ENCODE peak calls at places on chromosomes 2 and 18, in four cellular contexts. One of them, this sample, is unnamed.

GRCh38 chr2:208017721-208018120 is 7.6 kb downstream of the PLEKHM3 start:
- DNase-seq in K562: no peak
- DNase-seq in HL-60: no peak
- DNase-seq in GM12878: no peak
- DNase-seq in this sample: no peak

GRCh38 chr18:48777026-48777736 is 173.6 kb downstream of the SMAD7 start:
- DNase-seq in K562: peak
- DNase-seq in HL-60: peak
- DNase-seq in GM12878: no peak
- DNase-seq in this sample: peak

GRCh38 chr2:6722574-6722973 is 143.1 kb downstream of the CMPK2 start:
- DNase-seq in K562: no peak
- DNase-seq in HL-60: no peak
- DNase-seq in GM12878: no peak
- DNase-seq in this sample: no peak

GRCh38 chr2:127355407-127356008 is 32.3 kb downstream of the MAP3K2 start:
- DNase-seq in K562: peak
- DNase-seq in HL-60: peak
- DNase-seq in GM12878: no peak
- DNase-seq in this sample: peak

GRCh38 chr2:174577967-174578589 is 19.5 kb downstream of the WIPF1 start:
- DNase-seq in K562: no peak
- DNase-seq in HL-60: peak
- DNase-seq in GM12878: no peak
- DNase-seq in this sample: no peak

GRCh38 chr2:47819834-47820233 is 36.9 kb downstream of the MSH6 start:
- DNase-seq in K562: no peak
- DNase-seq in HL-60: no peak
- DNase-seq in GM12878: no peak
- DNase-seq in this sample: no peak

GRCh38 chr2:1816414-1816911 is 72.1 kb upstream of the PXDN start:
- DNase-seq in K562: no peak
- DNase-seq in HL-60: no peak
- DNase-seq in GM12878: no peak
- DNase-seq in this sample: no peak

GRCh38 chr2:86039178-86039962 is 66.3 kb downstream of the POLR1A start:
- DNase-seq in K562: no peak
- DNase-seq in HL-60: no peak
- DNase-seq in GM12878: no peak
- DNase-seq in this sample: no peak

GRCh38 chr2:14567561-14567960 is 65.0 kb upstream of the LRATD1 start:
- DNase-seq in K562: no peak
- DNase-seq in HL-60: no peak
- DNase-seq in GM12878: no peak
- DNase-seq in this sample: no peak

GRCh38 chr2:216950547-216950946 is 90.7 kb upstream of the TNP1 start:
- DNase-seq in K562: no peak
- DNase-seq in HL-60: no peak
- DNase-seq in GM12878: no peak
- DNase-seq in this sample: no peak

GRCh38 chr2:198857246-198857645 is 600.5 kb downstream of the SATB2 start:
- DNase-seq in K562: no peak
- DNase-seq in HL-60: peak
- DNase-seq in GM12878: no peak
- DNase-seq in this sample: no peak
- TF ChIP-seq SPI1 in K562: no peak
- TF ChIP-seq SPI1 in HL-60: peak
- TF ChIP-seq SPI1 in GM12878: no peak
- TF ChIP-seq SPI1 in this sample: no peak

DNA sequence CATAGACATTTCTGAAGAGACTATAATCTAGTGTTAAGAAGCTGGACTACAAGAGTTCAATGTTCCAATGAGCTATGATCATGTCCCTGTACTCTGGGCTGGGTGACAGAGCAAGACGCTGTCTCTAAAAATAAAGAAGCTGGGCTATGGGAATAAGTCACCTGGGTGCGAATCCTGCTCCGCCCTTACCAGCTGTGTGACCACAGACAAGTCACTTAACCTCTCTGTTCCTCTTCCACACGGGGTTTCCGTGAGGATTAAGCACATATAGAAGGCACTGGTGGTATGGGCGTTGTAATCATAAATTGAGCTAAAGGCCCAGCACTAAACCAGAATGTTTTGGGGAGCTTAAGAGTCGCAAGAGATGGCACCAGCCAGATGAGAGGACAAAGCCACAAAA is 178.5 kb downstream of the HAUS1 start:
- DNase-seq in K562: no peak
- DNase-seq in HL-60: no peak
- DNase-seq in GM12878: no peak
- DNase-seq in this sample: no peak
- TF ChIP-seq SPI1 in K562: no peak
- TF ChIP-seq SPI1 in HL-60: no peak
- TF ChIP-seq SPI1 in GM12878: no peak
- TF ChIP-seq SPI1 in this sample: no peak

DNA sequence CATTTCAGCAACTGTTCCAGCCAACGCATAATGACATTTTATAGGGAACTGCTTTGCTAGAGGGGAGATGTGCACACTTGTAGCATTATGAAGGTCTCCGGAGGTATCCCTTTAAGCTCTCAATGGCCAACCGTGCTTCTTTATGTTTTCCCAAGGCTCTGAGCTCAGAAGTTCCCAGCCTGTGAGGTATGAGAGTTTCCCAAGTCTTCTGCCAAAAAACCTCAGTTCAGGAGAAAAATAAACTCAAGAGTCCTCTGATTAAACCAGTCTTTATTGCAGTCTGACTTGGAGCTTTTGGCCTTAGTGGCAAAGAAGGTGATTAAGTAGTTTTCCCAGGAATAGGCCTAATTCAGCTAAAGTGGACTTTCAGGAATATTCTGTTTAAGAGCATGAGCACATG is 35.4 kb upstream of the ZNF532 start:
- DNase-seq in K562: no peak
- DNase-seq in HL-60: no peak
- DNase-seq in GM12878: no peak
- DNase-seq in this sample: no peak
- TF ChIP-seq SPI1 in K562: no peak
- TF ChIP-seq SPI1 in HL-60: no peak
- TF ChIP-seq SPI1 in GM12878: no peak
- TF ChIP-seq SPI1 in this sample: no peak

GRCh38 chr2:133249362-133249761 is 318.9 kb downstream of the NCKAP5 start:
- DNase-seq in K562: no peak
- DNase-seq in HL-60: no peak
- DNase-seq in GM12878: no peak
- DNase-seq in this sample: no peak

GRCh38 chr2:133252770-133253355 is 315.4 kb downstream of the NCKAP5 start:
- DNase-seq in K562: no peak
- DNase-seq in HL-60: no peak
- DNase-seq in GM12878: no peak
- DNase-seq in this sample: no peak

GRCh38 chr2:133248264-133248663 is 320.0 kb downstream of the NCKAP5 start:
- DNase-seq in K562: no peak
- DNase-seq in HL-60: no peak
- DNase-seq in GM12878: no peak
- DNase-seq in this sample: no peak

DNA sequence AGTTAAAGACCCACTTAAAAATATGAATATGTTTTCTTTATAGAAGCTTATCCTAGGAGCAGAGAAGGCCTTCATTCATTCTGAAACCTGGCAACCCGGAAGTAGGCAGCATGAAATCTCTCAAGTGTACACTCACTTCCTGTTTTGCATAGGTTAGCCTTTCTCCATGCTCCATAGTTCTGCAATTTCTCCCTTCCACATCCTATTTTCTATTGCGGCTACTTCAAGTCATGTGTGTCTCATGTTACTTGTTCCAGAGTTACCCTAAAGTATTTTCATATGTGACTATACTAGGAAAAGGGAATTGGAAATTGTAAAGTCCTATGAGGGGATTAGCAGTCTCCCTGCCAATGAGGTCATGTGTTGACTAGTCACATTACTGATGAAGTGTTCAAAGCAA is 320.6 kb downstream of the NCKAP5 start:
- DNase-seq in K562: no peak
- DNase-seq in HL-60: peak
- DNase-seq in GM12878: peak
- DNase-seq in this sample: no peak
- TF ChIP-seq SPI1 in K562: no peak
- TF ChIP-seq SPI1 in HL-60: peak
- TF ChIP-seq SPI1 in GM12878: peak
- TF ChIP-seq SPI1 in this sample: peak

GRCh38 chr2:50613161-50613560 is 418.8 kb downstream of the NRXN1 start:
- DNase-seq in K562: no peak
- DNase-seq in HL-60: no peak
- DNase-seq in GM12878: no peak
- DNase-seq in this sample: no peak
- TF ChIP-seq SPI1 in K562: no peak
- TF ChIP-seq SPI1 in HL-60: no peak
- TF ChIP-seq SPI1 in GM12878: no peak
- TF ChIP-seq SPI1 in this sample: no peak

DNA sequence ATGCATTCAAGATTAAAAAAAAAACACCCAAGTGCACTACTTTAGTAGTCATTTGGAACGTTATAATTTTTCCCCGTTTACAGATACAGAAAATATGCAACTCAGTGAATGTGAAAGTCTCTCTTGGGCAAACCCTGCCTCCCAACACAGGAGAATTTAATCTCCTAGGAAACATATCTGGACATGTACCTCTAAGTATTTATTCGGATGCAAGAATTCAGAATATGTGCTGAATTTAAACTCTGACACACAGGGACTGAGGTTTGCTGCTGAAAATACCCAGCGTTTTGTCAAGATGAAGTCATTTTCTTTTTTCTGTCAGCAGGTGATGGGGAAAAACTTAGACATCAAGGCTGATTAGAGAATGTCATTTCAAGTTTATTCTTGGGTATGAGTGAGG is 105.4 kb downstream of the ACKR3 start:
- DNase-seq in K562: no peak
- DNase-seq in HL-60: no peak
- DNase-seq in GM12878: no peak
- DNase-seq in this sample: no peak
- TF ChIP-seq SPI1 in K562: no peak
- TF ChIP-seq SPI1 in HL-60: no peak
- TF ChIP-seq SPI1 in GM12878: no peak
- TF ChIP-seq SPI1 in this sample: no peak

GRCh38 chr2:170928824-170929685 is at the start of gene GORASP2:
- DNase-seq in K562: peak
- DNase-seq in HL-60: peak
- DNase-seq in GM12878: peak
- DNase-seq in this sample: peak

GRCh38 chr2:170929686-170930050 is 615 bp downstream of the GORASP2 start:
- DNase-seq in K562: peak
- DNase-seq in HL-60: peak
- DNase-seq in GM12878: no peak
- DNase-seq in this sample: no peak

GRCh38 chr2:170926743-170927297 is 2.2 kb upstream of the GORASP2 start:
- DNase-seq in K562: no peak
- DNase-seq in HL-60: no peak
- DNase-seq in GM12878: no peak
- DNase-seq in this sample: no peak

GRCh38 chr2:170930132-170931109 is 1.4 kb downstream of the GORASP2 start:
- DNase-seq in K562: peak
- DNase-seq in HL-60: peak
- DNase-seq in GM12878: peak
- DNase-seq in this sample: peak

DNA sequence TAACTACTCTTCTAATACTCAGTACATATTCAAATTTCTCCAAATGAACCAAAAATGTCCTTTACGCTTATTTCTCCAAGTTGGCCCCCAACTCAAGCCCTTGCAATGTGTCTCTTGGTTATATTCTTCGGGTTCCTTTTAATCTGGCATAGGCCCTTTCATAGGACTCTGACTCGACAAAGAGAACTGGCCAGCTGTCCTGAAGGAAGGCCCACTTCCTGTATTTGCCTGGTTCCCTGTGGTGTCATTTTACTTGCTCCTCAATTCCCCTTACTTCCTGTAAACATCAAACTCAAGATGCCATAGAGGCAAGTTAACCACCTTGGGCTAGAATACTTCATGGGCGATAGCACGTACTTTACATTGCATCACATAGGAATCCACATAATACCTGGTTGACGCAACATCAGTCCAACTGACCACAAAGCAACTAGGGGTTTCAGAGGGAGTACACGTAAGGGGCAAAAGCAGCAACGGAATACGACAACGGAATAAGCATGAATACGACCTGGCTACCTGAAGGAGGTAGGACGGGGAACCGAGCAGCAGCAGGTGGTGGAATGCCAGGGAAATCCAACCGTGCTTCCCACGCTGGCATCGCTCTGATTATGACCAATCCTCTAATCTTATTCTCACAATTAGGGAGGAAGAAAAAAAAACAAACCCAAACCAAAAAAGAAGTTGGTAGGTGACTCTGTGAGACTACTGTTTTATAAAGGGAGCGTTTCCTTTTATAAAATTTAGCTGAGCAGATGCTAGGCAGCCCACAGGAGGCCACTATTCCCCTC is 823 bp upstream of the GORASP2 start:
- DNase-seq in K562: peak
- DNase-seq in HL-60: peak
- DNase-seq in GM12878: no peak
- DNase-seq in this sample: no peak
- TF ChIP-seq SPI1 in K562: peak
- TF ChIP-seq SPI1 in HL-60: peak
- TF ChIP-seq SPI1 in GM12878: peak
- TF ChIP-seq SPI1 in this sample: peak

GRCh38 chr2:118836411-118836930 is 11.0 kb downstream of the EN1 start:
- DNase-seq in K562: no peak
- DNase-seq in HL-60: no peak
- DNase-seq in GM12878: no peak
- DNase-seq in this sample: no peak
- TF ChIP-seq SPI1 in K562: no peak
- TF ChIP-seq SPI1 in HL-60: no peak
- TF ChIP-seq SPI1 in GM12878: no peak
- TF ChIP-seq SPI1 in this sample: no peak

This sample was measured in GM12891.